ENCODE peak calls at places on chromosomes 6 and 20, in nine cellular contexts. One of them, this sample, is unnamed.

GRCh38 chr6:36548401-36548743 is 1.1 kb upstream of the STK38 start:
- DNase-seq in NCI-H510A: no peak
- DNase-seq in SIG-M5: no peak
- DNase-seq in GDM1: no peak
- DNase-seq in NCI-H524 treated with DMSO at 0.1 percent for 48 hours: no peak
- DNase-seq in stimulated activated CD8-positive, alpha-beta memory T cell treated with anti-CD3 and anti-CD28 coated beads, Interleukin-15, amount 100 ng/mL, for 24 hours: no peak
- DNase-seq in mesenchymal stem cell: no peak
- DNase-seq in pancreas: no peak
- DNase-seq in AG10803: no peak
- DNase-seq in this sample: no peak

GRCh38 chr6:44800171-44800671 is 412.7 kb downstream of the CDC5L start:
- DNase-seq in NCI-H510A: no peak
- DNase-seq in SIG-M5: no peak
- DNase-seq in GDM1: no peak
- DNase-seq in NCI-H524 treated with DMSO at 0.1 percent for 48 hours: no peak
- DNase-seq in stimulated activated CD8-positive, alpha-beta memory T cell treated with anti-CD3 and anti-CD28 coated beads, Interleukin-15, amount 100 ng/mL, for 24 hours: no peak
- DNase-seq in mesenchymal stem cell: peak
- DNase-seq in pancreas: peak
- DNase-seq in AG10803: peak
- DNase-seq in this sample: no peak

GRCh38 chr20:18057106-18057993 is at the start of gene OVOL2:
- DNase-seq in NCI-H510A: peak
- DNase-seq in SIG-M5: no peak
- DNase-seq in GDM1: no peak
- DNase-seq in NCI-H524 treated with DMSO at 0.1 percent for 48 hours: no peak
- DNase-seq in stimulated activated CD8-positive, alpha-beta memory T cell treated with anti-CD3 and anti-CD28 coated beads, Interleukin-15, amount 100 ng/mL, for 24 hours: no peak
- DNase-seq in mesenchymal stem cell: no peak
- DNase-seq in pancreas: peak
- DNase-seq in AG10803: no peak
- DNase-seq in this sample: no peak

GRCh38 chr20:22575087-22575721 is 9.2 kb downstream of the FOXA2 start:
- DNase-seq in NCI-H510A: no peak
- DNase-seq in SIG-M5: no peak
- DNase-seq in GDM1: no peak
- DNase-seq in NCI-H524 treated with DMSO at 0.1 percent for 48 hours: no peak
- DNase-seq in stimulated activated CD8-positive, alpha-beta memory T cell treated with anti-CD3 and anti-CD28 coated beads, Interleukin-15, amount 100 ng/mL, for 24 hours: no peak
- DNase-seq in mesenchymal stem cell: no peak
- DNase-seq in pancreas: no peak
- DNase-seq in AG10803: peak
- DNase-seq in this sample: no peak

GRCh38 chr20:7371518-7372158 is 568.6 kb downstream of the HAO1 start:
- DNase-seq in NCI-H510A: no peak
- DNase-seq in SIG-M5: no peak
- DNase-seq in GDM1: no peak
- DNase-seq in NCI-H524 treated with DMSO at 0.1 percent for 48 hours: no peak
- DNase-seq in stimulated activated CD8-positive, alpha-beta memory T cell treated with anti-CD3 and anti-CD28 coated beads, Interleukin-15, amount 100 ng/mL, for 24 hours: no peak
- DNase-seq in mesenchymal stem cell: peak
- DNase-seq in pancreas: no peak
- DNase-seq in AG10803: no peak
- DNase-seq in this sample: no peak

GRCh38 chr6:150102750-150103270 is 33.9 kb upstream of the ULBP3 start:
- DNase-seq in NCI-H510A: no peak
- DNase-seq in SIG-M5: no peak
- DNase-seq in GDM1: no peak
- DNase-seq in NCI-H524 treated with DMSO at 0.1 percent for 48 hours: no peak
- DNase-seq in stimulated activated CD8-positive, alpha-beta memory T cell treated with anti-CD3 and anti-CD28 coated beads, Interleukin-15, amount 100 ng/mL, for 24 hours: no peak
- DNase-seq in mesenchymal stem cell: no peak
- DNase-seq in pancreas: no peak
- DNase-seq in AG10803: no peak
- DNase-seq in this sample: no peak

GRCh38 chr6:119536666-119537065 is 187.1 kb upstream of the MAN1A1 start:
- DNase-seq in NCI-H510A: no peak
- DNase-seq in SIG-M5: no peak
- DNase-seq in GDM1: no peak
- DNase-seq in NCI-H524 treated with DMSO at 0.1 percent for 48 hours: no peak
- DNase-seq in stimulated activated CD8-positive, alpha-beta memory T cell treated with anti-CD3 and anti-CD28 coated beads, Interleukin-15, amount 100 ng/mL, for 24 hours: no peak
- DNase-seq in mesenchymal stem cell: no peak
- DNase-seq in pancreas: no peak
- DNase-seq in AG10803: no peak
- DNase-seq in this sample: no peak

GRCh38 chr6:11918021-11918738 is 93.9 kb upstream of the HIVEP1 start:
- DNase-seq in NCI-H510A: no peak
- DNase-seq in SIG-M5: no peak
- DNase-seq in GDM1: no peak
- DNase-seq in NCI-H524 treated with DMSO at 0.1 percent for 48 hours: no peak
- DNase-seq in stimulated activated CD8-positive, alpha-beta memory T cell treated with anti-CD3 and anti-CD28 coated beads, Interleukin-15, amount 100 ng/mL, for 24 hours: no peak
- DNase-seq in mesenchymal stem cell: peak
- DNase-seq in pancreas: no peak
- DNase-seq in AG10803: peak
- DNase-seq in this sample: no peak